ENCODE peak calls at places on chromosomes 13 and 19, in ten cellular contexts. R is tibial nerve, L is MM.1S, P is GM12865, B is GM10248, D is AG10803, Z is activated B cell treated with CpG ODN at 0.5 μM for 24 hours, V is PC-9, Y is MCF 10A, C is pancreas. H is an unnamed sample.

GRCh38 chr13:23813635-23814034 is 75.6 kb downstream of the MIPEP start:
- DNase-seq in R (no peak), L (no peak), P (no peak), B (no peak), D (no peak), Z (no peak), V (no peak), Y (no peak), C (no peak), H (no peak)

GRCh38 chr19:1845642-1846041 is 2.6 kb downstream of the REXO1 start:
- DNase-seq in R (no peak), L (no peak), P (no peak), B (no peak), D (no peak), Z (no peak), V (no peak), Y (no peak), C (no peak), H (no peak)

GRCh38 chr19:19053508-19054314 is 10.1 kb upstream of the SLC25A42 start:
- DNase-seq in R (no peak), L (peak), P (peak), B (peak), D (peak), Z (peak), V (no peak), Y (peak), C (peak), H (no peak)

GRCh38 chr13:106143930-106144709 is 391.3 kb downstream of the EFNB2 start:
- DNase-seq in R (no peak), L (no peak), P (no peak), B (no peak), D (no peak), Z (no peak), V (peak), Y (no peak), C (peak), H (no peak)

GRCh38 chr19:45008554-45008953 is 7.3 kb downstream of the RELB start:
- DNase-seq in R (no peak), L (no peak), P (no peak), B (no peak), D (no peak), Z (no peak), V (no peak), Y (no peak), C (no peak), H (no peak)

GRCh38 chr13:29817604-29818378 is 32.6 kb downstream of the UBL3 start:
- DNase-seq in R (no peak), L (peak), P (peak), B (peak), D (no peak), Z (no peak), V (no peak), Y (no peak), C (no peak), H (peak)

GRCh38 chr13:37208052-37208451 is 102.6 kb upstream of the CSNK1A1L start:
- DNase-seq in R (no peak), L (no peak), P (no peak), B (no peak), D (no peak), Z (no peak), V (no peak), Y (no peak), C (no peak), H (no peak)

GRCh38 chr19:40802300-40803169 is 3.5 kb downstream of the EGLN2 start:
- DNase-seq in R (peak), L (no peak), P (no peak), B (no peak), D (no peak), Z (no peak), V (no peak), Y (no peak), C (no peak), H (no peak)

GRCh38 chr13:102580552-102581169 is 16.1 kb upstream of the TPP2 start:
- DNase-seq in R (no peak), L (peak), P (peak), B (peak), D (peak), Z (no peak), V (peak), Y (peak), C (no peak), H (peak)

GRCh38 chr19:47120461-47120860 is 6.9 kb upstream of the ZC3H4 start:
- DNase-seq in R (no peak), L (no peak), P (no peak), B (no peak), D (peak), Z (no peak), V (peak), Y (no peak), C (no peak), H (no peak)

GRCh38 chr19:41696402-41697197 is 8.5 kb upstream of the CEACAM7 start:
- DNase-seq in R (no peak), L (no peak), P (no peak), B (no peak), D (no peak), Z (peak), V (no peak), Y (peak), C (no peak), H (no peak)

GRCh38 chr19:48874309-48875135 is 2.3 kb downstream of the PPP1R15A start:
- DNase-seq in R (no peak), L (peak), P (peak), B (no peak), D (peak), Z (peak), V (peak), Y (peak), C (peak), H (peak)

GRCh38 chr13:27055501-27055900 is 116.1 kb downstream of the USP12 start:
- DNase-seq in R (no peak), L (no peak), P (no peak), B (no peak), D (no peak), Z (no peak), V (no peak), Y (no peak), C (no peak), H (no peak)
- TF ChIP-seq CTCF in R (no peak), L (no peak), P (no peak), B (no peak), D (no peak), Z (no peak), V (no peak), Y (no peak), C (no peak), H (no peak)

GRCh38 chr19:16338470-16339360 is 14.1 kb downstream of the KLF2 start:
- DNase-seq in R (no peak), L (no peak), P (peak), B (peak), D (peak), Z (no peak), V (peak), Y (peak), C (no peak), H (peak)
- TF ChIP-seq CTCF in R (no peak), L (no peak), P (no peak), B (no peak), D (peak), Z (no peak), V (no peak), Y (no peak), C (no peak), H (peak)

DNA sequence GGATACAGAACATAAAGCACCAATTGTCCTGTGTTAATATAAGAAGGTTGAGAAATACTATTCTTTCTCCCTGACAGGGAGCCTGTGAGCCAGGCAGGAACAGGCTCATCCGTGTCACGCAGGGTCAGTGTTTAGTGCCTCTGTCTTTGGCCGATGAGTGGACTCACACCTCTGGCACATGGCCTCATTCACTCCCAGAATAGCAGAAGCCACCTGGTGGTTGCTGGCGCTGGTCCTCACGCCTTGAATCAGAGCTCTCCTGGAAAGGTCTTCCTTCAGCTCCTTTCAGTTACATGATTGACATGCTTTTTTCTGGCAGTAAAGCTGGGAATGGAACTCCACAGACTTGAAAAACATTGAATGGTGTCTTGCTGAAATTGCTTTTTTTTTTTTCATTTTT is 28.1 kb upstream of the SIAH3 start:
- DNase-seq in R (no peak), L (no peak), P (peak), B (no peak), D (no peak), Z (no peak), V (no peak), Y (peak), C (no peak), H (no peak)
- TF ChIP-seq CTCF in R (no peak), L (no peak), P (peak), B (peak), D (no peak), Z (no peak), V (no peak), Y (peak), C (no peak), H (no peak)

DNA sequence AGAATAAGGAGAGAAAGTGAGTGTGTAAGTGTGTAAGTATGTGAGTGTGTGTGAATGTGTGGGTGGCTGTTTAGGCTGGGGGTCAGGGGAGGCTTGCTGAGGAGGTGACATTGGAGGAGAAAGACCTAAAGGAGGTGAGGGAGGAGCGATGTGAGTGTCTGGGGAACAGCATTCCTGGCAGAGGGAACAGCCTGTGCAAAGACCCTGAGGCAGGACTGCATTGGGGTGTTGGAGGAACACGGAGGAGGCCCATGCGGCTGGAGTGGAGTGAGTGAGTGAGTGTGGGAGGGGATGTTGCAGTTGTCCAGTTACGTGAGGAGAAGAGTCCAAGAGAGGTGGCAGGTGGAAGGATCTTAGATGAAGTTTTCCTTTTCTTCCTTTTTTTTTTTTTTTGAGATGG is 31.8 kb downstream of the NFILZ start:
- DNase-seq in R (no peak), L (no peak), P (no peak), B (no peak), D (no peak), Z (no peak), V (no peak), Y (no peak), C (no peak), H (no peak)
- TF ChIP-seq CTCF in R (no peak), L (no peak), P (no peak), B (no peak), D (no peak), Z (no peak), V (no peak), Y (no peak), C (no peak), H (no peak)

DNA sequence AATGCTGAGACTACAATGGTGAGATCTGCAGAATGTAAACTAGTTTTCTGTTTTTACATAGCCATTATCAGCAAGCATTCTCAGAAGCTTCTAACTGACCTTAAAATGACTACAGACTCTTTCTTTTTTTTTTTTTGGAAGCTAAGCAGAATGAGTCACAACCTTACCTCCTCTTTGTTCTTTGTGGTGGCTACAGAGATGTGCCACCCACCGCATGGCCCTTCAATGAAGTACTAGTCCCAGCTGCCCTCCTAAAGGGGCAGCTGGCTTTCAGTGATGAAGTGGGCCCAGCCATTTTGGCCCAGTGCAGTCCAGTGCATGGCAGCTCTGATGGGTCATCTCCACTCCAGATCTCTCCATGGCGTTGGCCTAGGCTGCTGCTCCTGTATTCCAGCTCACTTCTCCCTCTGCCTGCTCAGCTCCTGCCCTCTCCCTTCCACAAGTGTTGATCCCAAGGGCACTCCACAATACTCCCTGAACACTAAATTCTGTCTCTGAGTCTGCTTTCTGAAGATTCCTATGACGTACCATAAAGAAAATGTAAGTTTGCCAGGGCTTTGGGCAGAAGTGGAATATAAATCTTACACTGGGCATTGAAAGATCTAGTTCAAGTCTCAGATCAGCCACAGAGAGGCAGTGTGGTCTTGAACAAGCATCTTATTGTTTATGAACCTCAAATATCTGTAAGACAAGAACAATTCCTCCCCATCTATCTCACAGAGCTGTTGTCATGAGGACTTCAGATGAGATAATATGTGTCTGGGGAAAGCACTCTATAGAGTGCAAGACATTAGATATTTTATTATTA is 85.6 kb downstream of the RXFP2 start:
- DNase-seq in R (no peak), L (peak), P (peak), B (no peak), D (peak), Z (no peak), V (no peak), Y (peak), C (no peak), H (peak)
- TF ChIP-seq CTCF in R (peak), L (peak), P (peak), B (peak), D (peak), Z (no peak), V (peak), Y (no peak), C (no peak), H (peak)

GRCh38 chr19:36939153-36939552 is 23.0 kb downstream of the ZNF568 start:
- DNase-seq in R (no peak), L (no peak), P (no peak), B (no peak), D (no peak), Z (no peak), V (no peak), Y (no peak), C (no peak), H (no peak)
- TF ChIP-seq CTCF in R (no peak), L (no peak), P (no peak), B (no peak), D (no peak), Z (no peak), V (no peak), Y (no peak), C (no peak), H (peak)

DNA sequence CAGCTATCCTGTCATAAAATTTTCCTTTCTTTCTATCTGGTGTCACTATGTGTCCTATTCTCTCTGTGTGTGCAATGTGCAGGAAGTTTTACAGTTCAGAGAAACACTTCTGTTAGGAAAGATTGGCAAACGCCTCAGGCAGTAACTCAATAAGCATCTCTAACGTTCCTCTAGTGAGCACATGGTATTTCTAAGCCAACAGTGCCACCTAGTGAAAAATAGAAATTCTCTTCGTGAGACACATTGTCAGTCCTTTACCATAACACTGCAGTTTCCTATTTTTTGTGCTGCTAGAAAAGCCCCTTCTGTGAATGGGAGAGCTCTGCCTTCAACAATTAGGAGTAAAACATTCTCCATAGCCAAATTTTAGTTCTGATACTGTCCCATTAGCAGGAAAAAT is 50.7 kb downstream of the ZNF723 start:
- DNase-seq in R (no peak), L (peak), P (peak), B (no peak), D (peak), Z (no peak), V (peak), Y (peak), C (no peak), H (peak)
- TF ChIP-seq CTCF in R (peak), L (peak), P (no peak), B (peak), D (peak), Z (no peak), V (peak), Y (peak), C (no peak), H (peak)

GRCh38 chr13:60265566-60265965 is 101.8 kb upstream of the DIAPH3 start:
- DNase-seq in R (no peak), L (no peak), P (no peak), B (no peak), D (no peak), Z (no peak), V (no peak), Y (no peak), C (no peak), H (no peak)

GRCh38 chr13:60258349-60258748 is 94.6 kb upstream of the DIAPH3 start:
- DNase-seq in R (no peak), L (no peak), P (no peak), B (no peak), D (no peak), Z (no peak), V (no peak), Y (no peak), C (no peak), H (no peak)

GRCh38 chr13:60261432-60262351 is 98.0 kb upstream of the DIAPH3 start:
- DNase-seq in R (no peak), L (no peak), P (no peak), B (no peak), D (no peak), Z (no peak), V (no peak), Y (no peak), C (peak), H (no peak)

DNA sequence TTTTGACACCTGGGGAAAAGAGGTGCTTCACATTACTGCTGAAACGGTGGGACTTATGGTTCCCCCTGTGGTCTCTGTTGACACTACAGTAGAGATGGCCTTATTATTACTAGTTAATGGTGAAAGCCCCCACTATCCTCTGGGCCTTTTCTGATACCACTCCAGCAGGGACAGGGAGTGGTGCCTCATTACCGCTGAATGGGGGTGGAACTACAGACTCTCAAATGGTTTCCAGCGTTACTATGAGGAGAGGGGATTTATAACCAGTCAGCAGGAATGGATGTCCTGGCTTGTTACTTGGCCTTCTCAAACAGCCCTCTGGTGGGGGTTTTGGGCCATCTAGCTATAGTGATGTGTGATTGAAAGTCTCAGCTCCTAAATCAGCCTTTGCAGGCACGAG is 96.7 kb upstream of the DIAPH3 start:
- DNase-seq in R (no peak), L (no peak), P (no peak), B (no peak), D (no peak), Z (no peak), V (no peak), Y (no peak), C (no peak), H (no peak)
- TF ChIP-seq CTCF in R (no peak), L (no peak), P (no peak), B (no peak), D (no peak), Z (no peak), V (no peak), Y (no peak), C (no peak), H (peak)